ENCODE peak calls at places on chromosomes 1 and 21, in six cellular contexts. One of them, this sample, is unnamed.

GRCh38 chr1:151620286-151620685 is 8.4 kb downstream of the SNX27 start:
- DNase-seq in sigmoid colon: no peak
- DNase-seq in fibroblast of lung: peak; percentile 79
- DNase-seq in right atrium auricular region: no peak
- DNase-seq in RWPE1: no peak
- DNase-seq in lower leg skin: no peak
- DNase-seq in this sample: no peak

GRCh38 chr1:217626321-217626720 is 4.6 kb downstream of the GPATCH2 start:
- DNase-seq in right atrium auricular region: no peak
- DNase-seq in fibroblast of lung: no peak
- DNase-seq in sigmoid colon: no peak
- DNase-seq in RWPE1: no peak
- DNase-seq in lower leg skin: no peak
- DNase-seq in this sample: no peak

GRCh38 chr21:16438761-16439160 is 709.0 kb downstream of the USP25 start:
- DNase-seq in right atrium auricular region: no peak
- DNase-seq in fibroblast of lung: no peak
- DNase-seq in sigmoid colon: no peak
- DNase-seq in RWPE1: no peak
- DNase-seq in lower leg skin: no peak
- DNase-seq in this sample: no peak

GRCh38 chr1:201591348-201591747 is 52.4 kb downstream of the NAV1 start:
- DNase-seq in RWPE1: no peak
- DNase-seq in right atrium auricular region: no peak
- DNase-seq in fibroblast of lung: no peak
- DNase-seq in sigmoid colon: peak; percentile 46
- DNase-seq in lower leg skin: no peak
- DNase-seq in this sample: no peak

GRCh38 chr1:9476790-9477463 is 62.3 kb upstream of the SLC25A33 start:
- DNase-seq in lower leg skin: peak; percentile 54
- DNase-seq in RWPE1: peak; percentile 81
- DNase-seq in right atrium auricular region: no peak
- DNase-seq in fibroblast of lung: no peak
- DNase-seq in sigmoid colon: no peak
- DNase-seq in this sample: no peak

GRCh38 chr1:9399510-9400424 is 107.1 kb downstream of the SPSB1 start:
- DNase-seq in fibroblast of lung: peak; percentile 51
- DNase-seq in lower leg skin: no peak
- DNase-seq in right atrium auricular region: peak; percentile 77
- DNase-seq in RWPE1: no peak
- DNase-seq in sigmoid colon: peak; percentile 81
- DNase-seq in this sample: no peak

GRCh38 chr1:230077436-230078221 is 10.6 kb downstream of the GALNT2 start:
- DNase-seq in sigmoid colon: peak; percentile 21
- DNase-seq in right atrium auricular region: no peak
- DNase-seq in RWPE1: no peak
- DNase-seq in fibroblast of lung: no peak
- DNase-seq in lower leg skin: no peak
- DNase-seq in this sample: no peak

GRCh38 chr1:198125995-198126758 is 30.6 kb upstream of the NEK7 start:
- DNase-seq in fibroblast of lung: peak; percentile 93
- DNase-seq in RWPE1: peak; percentile 26
- DNase-seq in sigmoid colon: no peak
- DNase-seq in right atrium auricular region: no peak
- DNase-seq in lower leg skin: no peak
- DNase-seq in this sample: no peak

GRCh38 chr1:150397392-150398032 is 33.6 kb downstream of the RPRD2 start:
- DNase-seq in sigmoid colon: no peak
- DNase-seq in RWPE1: no peak
- DNase-seq in fibroblast of lung: no peak
- DNase-seq in right atrium auricular region: no peak
- DNase-seq in lower leg skin: no peak
- DNase-seq in this sample: no peak

GRCh38 chr1:93607814-93608187 is 73.8 kb downstream of the BCAR3 start:
- DNase-seq in RWPE1: no peak
- DNase-seq in right atrium auricular region: peak; percentile 57
- DNase-seq in sigmoid colon: no peak
- DNase-seq in lower leg skin: no peak
- DNase-seq in fibroblast of lung: no peak
- DNase-seq in this sample: no peak

GRCh38 chr1:211939876-211940468 is 95.4 kb downstream of the INTS7 start:
- DNase-seq in fibroblast of lung: no peak
- DNase-seq in lower leg skin: no peak
- DNase-seq in sigmoid colon: no peak
- DNase-seq in RWPE1: no peak
- DNase-seq in right atrium auricular region: no peak
- DNase-seq in this sample: no peak

GRCh38 chr1:38477811-38478210 is 381.8 kb downstream of the RRAGC start:
- DNase-seq in right atrium auricular region: no peak
- DNase-seq in RWPE1: no peak
- DNase-seq in lower leg skin: no peak
- DNase-seq in sigmoid colon: no peak
- DNase-seq in fibroblast of lung: no peak
- DNase-seq in this sample: no peak

GRCh38 chr21:33870768-33871167 is 44.8 kb downstream of the ATP5PO start:
- DNase-seq in RWPE1: no peak
- DNase-seq in fibroblast of lung: no peak
- DNase-seq in sigmoid colon: no peak
- DNase-seq in lower leg skin: no peak
- DNase-seq in right atrium auricular region: no peak
- DNase-seq in this sample: no peak

GRCh38 chr1:246267426-246267825 is 239.7 kb downstream of the SMYD3 start:
- DNase-seq in sigmoid colon: no peak
- DNase-seq in lower leg skin: no peak
- DNase-seq in RWPE1: no peak
- DNase-seq in fibroblast of lung: no peak
- DNase-seq in right atrium auricular region: no peak
- DNase-seq in this sample: no peak

GRCh38 chr1:161427733-161428516 is 60.2 kb upstream of the CFAP126 start:
- DNase-seq in RWPE1: peak; percentile 52
- DNase-seq in lower leg skin: no peak
- DNase-seq in sigmoid colon: no peak
- DNase-seq in fibroblast of lung: peak; percentile 65
- DNase-seq in right atrium auricular region: no peak
- DNase-seq in this sample: no peak

GRCh38 chr1:167650266-167651160 is 20.5 kb downstream of the RCSD1 start:
- DNase-seq in RWPE1: no peak
- DNase-seq in fibroblast of lung: no peak
- DNase-seq in sigmoid colon: no peak
- DNase-seq in right atrium auricular region: no peak
- DNase-seq in lower leg skin: no peak
- DNase-seq in this sample: no peak

GRCh38 chr1:185568155-185569123 is 165.8 kb upstream of the HMCN1 start:
- DNase-seq in lower leg skin: no peak
- DNase-seq in sigmoid colon: no peak
- DNase-seq in RWPE1: no peak
- DNase-seq in right atrium auricular region: no peak
- DNase-seq in fibroblast of lung: no peak
- DNase-seq in this sample: no peak

GRCh38 chr1:161098161-161099068 is at the start of gene KLHDC9:
- DNase-seq in sigmoid colon: peak; percentile 90
- DNase-seq in RWPE1: peak; percentile 82
- DNase-seq in fibroblast of lung: peak; percentile 75
- DNase-seq in right atrium auricular region: no peak
- DNase-seq in lower leg skin: no peak
- DNase-seq in this sample: peak; percentile 53

GRCh38 chr21:44704636-44705001 is 6.8 kb downstream of the TSPEAR start:
- DNase-seq in sigmoid colon: peak; percentile 34
- DNase-seq in right atrium auricular region: peak; percentile 26
- DNase-seq in RWPE1: no peak
- DNase-seq in fibroblast of lung: no peak
- DNase-seq in lower leg skin: peak; percentile 6
- DNase-seq in this sample: peak; percentile 34

DNA sequence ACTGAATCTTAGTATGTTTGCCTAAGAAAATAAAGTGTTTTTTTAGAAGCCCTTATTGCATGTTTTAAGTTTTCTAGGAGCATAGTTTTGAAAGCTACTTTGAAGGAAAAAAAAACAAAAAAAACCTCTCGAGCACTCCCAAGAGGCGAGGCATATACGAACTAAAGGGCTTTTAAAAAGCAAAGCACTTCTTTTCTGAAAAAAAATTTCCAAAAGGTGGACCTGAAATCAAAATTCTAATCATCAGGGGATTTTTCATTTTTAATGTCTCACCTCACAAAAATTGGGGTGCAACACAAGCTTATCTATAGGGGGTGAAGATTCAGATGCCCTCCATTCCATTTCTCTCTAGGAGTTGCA is 594 bp downstream of the GLMN start:
- DNase-seq in fibroblast of lung: no peak
- DNase-seq in RWPE1: peak; percentile 1
- DNase-seq in right atrium auricular region: no peak
- DNase-seq in lower leg skin: no peak
- DNase-seq in sigmoid colon: no peak
- DNase-seq in this sample: no peak
- TF ChIP-seq CTCF in fibroblast of lung: peak; percentile 12
- TF ChIP-seq CTCF in RWPE1: peak; percentile 46
- TF ChIP-seq CTCF in right atrium auricular region: no peak
- TF ChIP-seq CTCF in lower leg skin: no peak
- TF ChIP-seq CTCF in sigmoid colon: peak; percentile 18
- TF ChIP-seq CTCF in this sample: no peak

GRCh38 chr21:31346256-31346821 is 2.3 kb upstream of the TIAM1 start:
- DNase-seq in RWPE1: no peak
- DNase-seq in sigmoid colon: no peak
- DNase-seq in right atrium auricular region: no peak
- DNase-seq in lower leg skin: no peak
- DNase-seq in fibroblast of lung: no peak
- DNase-seq in this sample: no peak

GRCh38 chr21:31349208-31349607 is 5.1 kb upstream of the TIAM1 start:
- DNase-seq in RWPE1: no peak
- DNase-seq in right atrium auricular region: no peak
- DNase-seq in sigmoid colon: no peak
- DNase-seq in fibroblast of lung: no peak
- DNase-seq in lower leg skin: no peak
- DNase-seq in this sample: no peak

GRCh38 chr21:31348188-31348587 is 4.1 kb upstream of the TIAM1 start:
- DNase-seq in lower leg skin: no peak
- DNase-seq in sigmoid colon: no peak
- DNase-seq in fibroblast of lung: no peak
- DNase-seq in RWPE1: no peak
- DNase-seq in right atrium auricular region: no peak
- DNase-seq in this sample: no peak

GRCh38 chr21:31343680-31344480 is at the start of gene TIAM1:
- DNase-seq in sigmoid colon: peak; percentile 80
- DNase-seq in lower leg skin: peak; percentile 72
- DNase-seq in right atrium auricular region: peak; percentile 89
- DNase-seq in fibroblast of lung: peak; percentile 62
- DNase-seq in RWPE1: peak; percentile 79
- DNase-seq in this sample: no peak

GRCh38 chr21:31347435-31348032 is 3.5 kb upstream of the TIAM1 start:
- DNase-seq in RWPE1: peak; percentile 51
- DNase-seq in lower leg skin: no peak
- DNase-seq in right atrium auricular region: no peak
- DNase-seq in fibroblast of lung: peak; percentile 59
- DNase-seq in sigmoid colon: no peak
- DNase-seq in this sample: no peak
- TF ChIP-seq CTCF in RWPE1: peak; percentile 78
- TF ChIP-seq CTCF in lower leg skin: no peak
- TF ChIP-seq CTCF in right atrium auricular region: peak; percentile 54
- TF ChIP-seq CTCF in fibroblast of lung: peak; percentile 70
- TF ChIP-seq CTCF in sigmoid colon: no peak
- TF ChIP-seq CTCF in this sample: peak; percentile 43

GRCh38 chr1:224434447-224435317 is at the start of gene WDR26:
- DNase-seq in fibroblast of lung: peak; percentile 80
- DNase-seq in sigmoid colon: peak; percentile 90
- DNase-seq in right atrium auricular region: peak; percentile 80
- DNase-seq in RWPE1: peak; percentile 86
- DNase-seq in lower leg skin: peak; percentile 84
- DNase-seq in this sample: peak; percentile 47
- TF ChIP-seq CTCF in fibroblast of lung: no peak
- TF ChIP-seq CTCF in sigmoid colon: no peak
- TF ChIP-seq CTCF in right atrium auricular region: no peak
- TF ChIP-seq CTCF in RWPE1: no peak
- TF ChIP-seq CTCF in lower leg skin: no peak
- TF ChIP-seq CTCF in this sample: no peak

DNA sequence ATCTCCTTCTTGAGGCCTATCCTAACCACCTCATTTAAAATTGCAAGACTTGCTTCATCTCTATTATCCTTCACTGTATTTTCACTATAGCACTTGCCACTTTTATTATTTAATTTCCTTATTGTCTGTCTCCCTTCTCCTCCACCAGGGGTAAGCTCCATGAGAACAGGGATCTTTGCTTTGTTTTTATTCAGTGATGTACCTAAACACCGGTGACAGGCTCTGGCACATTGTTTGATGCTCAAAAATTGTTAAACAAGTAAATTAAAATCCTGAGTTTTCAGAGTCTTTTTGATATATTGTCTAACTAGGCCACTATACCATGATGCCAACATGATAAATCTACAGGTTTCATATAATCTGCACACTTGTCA is 17.2 kb upstream of the SPEN start:
- DNase-seq in lower leg skin: no peak
- DNase-seq in RWPE1: no peak
- DNase-seq in fibroblast of lung: no peak
- DNase-seq in sigmoid colon: no peak
- DNase-seq in right atrium auricular region: no peak
- DNase-seq in this sample: no peak
- TF ChIP-seq CTCF in lower leg skin: no peak
- TF ChIP-seq CTCF in RWPE1: no peak
- TF ChIP-seq CTCF in fibroblast of lung: no peak
- TF ChIP-seq CTCF in sigmoid colon: no peak
- TF ChIP-seq CTCF in right atrium auricular region: no peak
- TF ChIP-seq CTCF in this sample: no peak